ENCODE peak calls at places on chromosomes 16 and 17, in nine cellular contexts. One of them, this sample, is unnamed.

GRCh38 chr16:73046484-73047214 is 1.3 kb downstream of the ZFHX3 start:
- DNase-seq in AML-193: no peak
- DNase-seq in hypothalamus: no peak
- DNase-seq in tibial artery: peak; percentile 24
- DNase-seq in Daoy: no peak
- DNase-seq in fibroblast of lung: no peak
- DNase-seq in T follicular helper cell: no peak
- DNase-seq in activated effector memory CD4-positive, alpha-beta T cell treated with anti-CD3 and anti-CD28 coated beads, Interleukin-2, amount 50 U/mL, for 16 hours: no peak
- DNase-seq in iris pigment epithelial cell: no peak
- DNase-seq in this sample: no peak

GRCh38 chr17:47205419-47205963 is 3.7 kb upstream of the MYL4 start:
- DNase-seq in Daoy: peak; percentile 87
- DNase-seq in AML-193: no peak
- DNase-seq in activated effector memory CD4-positive, alpha-beta T cell treated with anti-CD3 and anti-CD28 coated beads, Interleukin-2, amount 50 U/mL, for 16 hours: peak; percentile 87
- DNase-seq in tibial artery: peak; percentile 38
- DNase-seq in fibroblast of lung: peak; percentile 50
- DNase-seq in iris pigment epithelial cell: peak; percentile 77
- DNase-seq in T follicular helper cell: peak; percentile 50
- DNase-seq in hypothalamus: no peak
- DNase-seq in this sample: peak; percentile 66

GRCh38 chr17:79808763-79809529 is 12.1 kb upstream of the CBX8 start:
- DNase-seq in iris pigment epithelial cell: peak; percentile 32
- DNase-seq in Daoy: peak; percentile 47
- DNase-seq in AML-193: peak; percentile 55
- DNase-seq in hypothalamus: no peak
- DNase-seq in fibroblast of lung: peak; percentile 50
- DNase-seq in activated effector memory CD4-positive, alpha-beta T cell treated with anti-CD3 and anti-CD28 coated beads, Interleukin-2, amount 50 U/mL, for 16 hours: no peak
- DNase-seq in T follicular helper cell: no peak
- DNase-seq in tibial artery: no peak
- DNase-seq in this sample: no peak

GRCh38 chr17:40963838-40964237 is 2.9 kb downstream of the KRT39 start:
- DNase-seq in iris pigment epithelial cell: no peak
- DNase-seq in activated effector memory CD4-positive, alpha-beta T cell treated with anti-CD3 and anti-CD28 coated beads, Interleukin-2, amount 50 U/mL, for 16 hours: no peak
- DNase-seq in fibroblast of lung: peak; percentile 36
- DNase-seq in Daoy: peak; percentile 38
- DNase-seq in tibial artery: no peak
- DNase-seq in T follicular helper cell: no peak
- DNase-seq in AML-193: peak; percentile 32
- DNase-seq in hypothalamus: no peak
- DNase-seq in this sample: no peak

GRCh38 chr16:14473488-14473887 is 156.6 kb downstream of the PARN start:
- DNase-seq in tibial artery: no peak
- DNase-seq in fibroblast of lung: no peak
- DNase-seq in hypothalamus: no peak
- DNase-seq in iris pigment epithelial cell: no peak
- DNase-seq in AML-193: no peak
- DNase-seq in activated effector memory CD4-positive, alpha-beta T cell treated with anti-CD3 and anti-CD28 coated beads, Interleukin-2, amount 50 U/mL, for 16 hours: no peak
- DNase-seq in T follicular helper cell: no peak
- DNase-seq in Daoy: no peak
- DNase-seq in this sample: no peak

GRCh38 chr17:50047488-50048126 is 8.3 kb upstream of the ITGA3 start:
- DNase-seq in tibial artery: no peak
- DNase-seq in fibroblast of lung: peak; percentile 56
- DNase-seq in iris pigment epithelial cell: peak; percentile 73
- DNase-seq in activated effector memory CD4-positive, alpha-beta T cell treated with anti-CD3 and anti-CD28 coated beads, Interleukin-2, amount 50 U/mL, for 16 hours: no peak
- DNase-seq in Daoy: peak; percentile 94
- DNase-seq in hypothalamus: no peak
- DNase-seq in T follicular helper cell: no peak
- DNase-seq in AML-193: no peak
- DNase-seq in this sample: peak; percentile 72

GRCh38 chr16:70693231-70693671 is 7.4 kb upstream of the MTSS2 start:
- DNase-seq in activated effector memory CD4-positive, alpha-beta T cell treated with anti-CD3 and anti-CD28 coated beads, Interleukin-2, amount 50 U/mL, for 16 hours: no peak
- DNase-seq in fibroblast of lung: peak; percentile 67
- DNase-seq in AML-193: no peak
- DNase-seq in iris pigment epithelial cell: no peak
- DNase-seq in tibial artery: peak; percentile 73
- DNase-seq in Daoy: no peak
- DNase-seq in hypothalamus: no peak
- DNase-seq in T follicular helper cell: no peak
- DNase-seq in this sample: no peak

GRCh38 chr16:49023095-49023494 is 258.5 kb downstream of the CBLN1 start:
- DNase-seq in Daoy: peak; percentile 81
- DNase-seq in activated effector memory CD4-positive, alpha-beta T cell treated with anti-CD3 and anti-CD28 coated beads, Interleukin-2, amount 50 U/mL, for 16 hours: no peak
- DNase-seq in fibroblast of lung: peak; percentile 53
- DNase-seq in AML-193: no peak
- DNase-seq in iris pigment epithelial cell: peak; percentile 21
- DNase-seq in hypothalamus: no peak
- DNase-seq in tibial artery: no peak
- DNase-seq in T follicular helper cell: no peak
- DNase-seq in this sample: peak; percentile 52